ENCODE peak calls at places on chromosomes 3 and 15, in five cellular contexts. R is suprapubic skin, A is Peyer's patch, F is A549, W is H1. Y is an unnamed sample.

GRCh38 chr3:51940648-51941421 is 869 bp downstream of the RRP9 start:
- DNase-seq in R (no peak), A (no peak), F (no peak), W (no peak), Y (no peak)

GRCh38 chr15:67127334-67127664 is 61.9 kb downstream of the SMAD3 start:
- DNase-seq in R (no peak), A (no peak), F (peak), W (no peak), Y (no peak)

GRCh38 chr3:179606534-179607085 is 2.0 kb downstream of the NDUFB5 start:
- DNase-seq in R (no peak), A (no peak), F (no peak), W (no peak), Y (no peak)

GRCh38 chr3:144687862-144688261 is 716.2 kb downstream of the DIPK2A start:
- DNase-seq in R (no peak), A (no peak), F (peak), W (peak), Y (no peak)

GRCh38 chr3:48269592-48269991 is 28.7 kb downstream of the ZNF589 start:
- DNase-seq in R (no peak), A (no peak), F (no peak), W (no peak), Y (no peak)

GRCh38 chr3:95327478-95327877 is 1264.6 kb downstream of the NSUN3 start:
- DNase-seq in R (no peak), A (no peak), F (no peak), W (no peak), Y (no peak)

GRCh38 chr3:50264389-50264963 is 4.5 kb upstream of the SEMA3B start:
- DNase-seq in R (peak), A (no peak), F (peak), W (peak), Y (peak)

GRCh38 chr3:43055393-43055792 is 50.5 kb downstream of the POMGNT2 start:
- DNase-seq in R (no peak), A (no peak), F (no peak), W (no peak), Y (no peak)

GRCh38 chr3:40191850-40192448 is 117.6 kb upstream of the EIF1B start:
- DNase-seq in R (no peak), A (peak), F (peak), W (no peak), Y (no peak)

GRCh38 chr15:89130194-89130593 is 41.9 kb downstream of the ABHD2 start:
- DNase-seq in R (no peak), A (no peak), F (no peak), W (no peak), Y (no peak)

GRCh38 chr3:126851382-126851781 is 131.5 kb upstream of the PLXNA1 start:
- DNase-seq in R (no peak), A (no peak), F (no peak), W (no peak), Y (no peak)

GRCh38 chr3:132536442-132537153 is 60.5 kb upstream of the ACKR4 start:
- DNase-seq in R (no peak), A (no peak), F (no peak), W (no peak), Y (no peak)

GRCh38 chr3:150830094-150830681 is 67.2 kb upstream of the SIAH2 start:
- DNase-seq in R (no peak), A (no peak), F (peak), W (no peak), Y (no peak)

GRCh38 chr3:196047391-196048030 is 34.4 kb downstream of the TFRC start:
- DNase-seq in R (no peak), A (no peak), F (no peak), W (no peak), Y (no peak)

GRCh38 chr15:91919014-91919534 is 65.6 kb downstream of the SLCO3A1 start:
- DNase-seq in R (no peak), A (no peak), F (no peak), W (no peak), Y (no peak)

GRCh38 chr3:125186261-125186770 is 26.2 kb downstream of the SLC12A8 start:
- DNase-seq in R (no peak), A (no peak), F (no peak), W (no peak), Y (no peak)

GRCh38 chr3:111803123-111803593 is 55.9 kb upstream of the PHLDB2 start:
- DNase-seq in R (peak), A (peak), F (peak), W (no peak), Y (peak)

GRCh38 chr3:72123908-72124441 is 339.0 kb upstream of the PROK2 start:
- DNase-seq in R (peak), A (no peak), F (peak), W (no peak), Y (peak)

GRCh38 chr3:4466783-4467521 is at the start of gene SUMF1:
- DNase-seq in R (peak), A (peak), F (peak), W (peak), Y (peak)

GRCh38 chr3:185720326-185720725 is 104.5 kb downstream of the IGF2BP2 start:
- DNase-seq in R (no peak), A (no peak), F (no peak), W (no peak), Y (no peak)

GRCh38 chr3:185717121-185717520 is 107.7 kb downstream of the IGF2BP2 start:
- DNase-seq in R (no peak), A (no peak), F (no peak), W (no peak), Y (no peak)

GRCh38 chr3:185716436-185717090 is 108.3 kb downstream of the IGF2BP2 start:
- DNase-seq in R (no peak), A (no peak), F (no peak), W (no peak), Y (no peak)

GRCh38 chr3:185718736-185719456 is 105.9 kb downstream of the IGF2BP2 start:
- DNase-seq in R (no peak), A (no peak), F (no peak), W (no peak), Y (no peak)

DNA sequence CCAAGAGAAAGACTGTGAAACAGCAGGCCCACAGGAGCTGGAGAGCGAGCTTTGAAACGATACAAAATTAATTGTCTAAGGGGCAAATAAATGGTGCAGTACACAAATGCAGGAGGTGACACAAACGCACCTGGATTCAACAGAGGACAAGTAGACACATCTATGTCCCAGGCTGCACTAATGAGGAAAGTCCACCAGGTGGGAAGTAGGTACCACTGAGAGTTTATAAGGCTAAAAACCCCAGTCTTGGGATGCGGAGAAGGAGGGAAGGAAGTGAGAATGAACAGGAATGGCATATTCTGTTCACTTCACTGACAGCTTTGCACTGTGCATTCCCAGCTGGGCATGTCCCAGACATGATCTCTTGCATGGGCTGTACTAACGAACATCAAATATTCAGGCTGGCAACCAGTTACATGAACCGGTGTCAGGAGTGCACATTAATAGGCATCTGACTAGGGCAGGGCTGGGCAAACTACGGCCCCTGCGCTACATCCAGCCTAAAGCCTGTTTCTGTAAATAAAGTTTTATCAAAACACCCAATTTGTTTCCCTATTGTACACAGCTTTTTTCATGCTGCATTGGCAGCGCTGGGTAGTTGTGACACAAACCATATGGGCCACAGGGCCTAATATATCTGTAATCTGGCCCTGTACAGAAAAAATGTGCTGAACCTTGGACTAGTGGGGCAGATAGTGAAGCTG is 107.1 kb downstream of the IGF2BP2 start:
- DNase-seq in R (no peak), A (no peak), F (no peak), W (no peak), Y (no peak)
- H3K27ac ChIP-seq in R (no peak), A (no peak), F (no peak), W (no peak), Y (no peak)

DNA sequence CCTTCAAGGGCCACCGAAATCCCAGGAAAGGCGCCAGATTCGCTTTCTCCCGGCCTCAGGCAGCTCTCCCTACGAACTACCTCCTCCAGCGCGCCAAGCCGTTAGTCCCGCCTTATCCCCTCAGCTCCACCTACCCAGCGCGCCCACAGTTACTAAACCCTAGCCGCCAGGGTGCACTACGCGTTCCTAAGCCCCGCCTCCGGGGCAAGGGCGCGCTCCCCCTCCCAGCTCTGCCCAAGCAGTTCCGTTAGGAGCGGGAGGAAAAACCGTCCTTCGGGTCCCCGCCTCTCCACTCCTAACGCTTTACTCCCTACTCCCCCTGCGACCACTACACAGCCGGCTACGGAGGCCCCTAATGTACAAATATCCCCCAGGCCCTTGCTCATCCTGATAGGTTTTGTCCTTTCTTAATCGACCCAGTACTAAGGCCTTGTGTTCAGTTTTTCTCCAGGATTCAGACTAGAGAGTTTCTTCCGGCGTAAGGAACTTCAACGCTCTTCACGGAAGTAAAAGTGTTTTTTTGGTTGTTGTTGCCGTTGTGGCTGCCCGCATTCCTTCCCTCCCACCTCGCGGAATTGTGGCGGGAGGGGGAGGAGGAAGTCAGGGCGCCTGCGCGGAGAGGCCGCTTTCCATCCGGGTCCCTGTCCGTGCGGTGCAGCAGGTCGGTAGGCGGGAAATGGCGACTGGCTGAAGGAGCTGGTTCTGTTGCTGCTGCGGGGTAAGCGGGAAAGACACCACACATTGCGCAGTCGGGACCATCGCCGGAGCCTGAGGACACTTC is at the start of gene CTDSPL2:
- DNase-seq in R (peak), A (peak), F (peak), W (peak), Y (peak)
- TF ChIP-seq POLR2A in R (no peak), A (peak), F (peak), W (peak), Y (peak)

GRCh38 chr3:36843065-36844051 is 79.0 kb upstream of the DCLK3 start:
- DNase-seq in R (no peak), A (peak), F (peak), W (peak), Y (no peak)
- TF ChIP-seq CTCF in R (peak), A (no peak), F (peak), W (peak), Y (no peak)

GRCh38 chr15:52348056-52348745 is 52.6 kb upstream of the MYO5C start:
- DNase-seq in R (no peak), A (no peak), F (no peak), W (no peak), Y (no peak)

GRCh38 chr15:52349062-52349700 is 53.6 kb upstream of the MYO5C start:
- DNase-seq in R (no peak), A (no peak), F (peak), W (no peak), Y (no peak)

GRCh38 chr15:52350423-52350822 is 54.8 kb upstream of the MYO5C start:
- DNase-seq in R (no peak), A (no peak), F (peak), W (no peak), Y (no peak)

GRCh38 chr15:52351206-52351907 is 55.8 kb upstream of the MYO5C start:
- DNase-seq in R (no peak), A (no peak), F (no peak), W (no peak), Y (no peak)
- H3K27ac ChIP-seq in R (no peak), A (no peak), F (no peak), W (no peak), Y (no peak)

GRCh38 chr3:136351905-136352304 is 101.8 kb downstream of the PCCB start:
- DNase-seq in R (no peak), A (no peak), F (no peak), W (no peak), Y (no peak)
- TF ChIP-seq POLR2A in R (no peak), A (no peak), F (no peak), W (no peak), Y (no peak)

GRCh38 chr3:141421639-141422319 is 53.5 kb downstream of the ZBTB38 start:
- DNase-seq in R (no peak), A (no peak), F (peak), W (no peak), Y (no peak)
- TF ChIP-seq CTCF in R (no peak), A (no peak), F (peak), W (no peak), Y (no peak)

DNA sequence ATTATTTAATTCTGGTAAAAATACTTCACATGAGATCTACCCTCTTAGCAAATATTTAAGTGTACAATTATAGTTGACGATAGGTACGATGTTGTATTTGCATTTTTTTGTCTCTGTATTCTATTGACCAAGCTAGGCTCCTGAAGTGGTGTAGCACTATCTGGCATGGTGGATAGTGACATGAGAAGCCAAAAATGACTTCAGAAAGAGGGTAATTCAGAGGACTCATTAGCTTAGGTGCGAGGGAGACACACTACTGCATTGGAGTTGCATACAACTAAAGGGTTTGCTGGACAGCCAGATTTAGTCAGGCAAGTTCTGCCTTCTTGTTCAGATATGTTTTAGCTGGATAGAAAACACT is 50.6 kb downstream of the KBTBD8 start:
- DNase-seq in R (no peak), A (no peak), F (no peak), W (no peak), Y (no peak)
- H3K27ac ChIP-seq in R (no peak), A (peak), F (no peak), W (no peak), Y (no peak)

GRCh38 chr3:136817448-136817847 is 1.5 kb upstream of the SLC35G2 start:
- DNase-seq in R (no peak), A (no peak), F (no peak), W (no peak), Y (no peak)

GRCh38 chr3:136819784-136820640 is 1.1 kb downstream of the SLC35G2 start:
- DNase-seq in R (peak), A (peak), F (peak), W (no peak), Y (no peak)

GRCh38 chr3:136818851-136819783 is at the start of gene SLC35G2:
- DNase-seq in R (peak), A (peak), F (peak), W (no peak), Y (no peak)

GRCh38 chr3:136818191-136818850 is 605 bp upstream of the SLC35G2 start:
- DNase-seq in R (peak), A (peak), F (peak), W (no peak), Y (no peak)
- TF ChIP-seq POLR2A in R (no peak), A (no peak), F (peak), W (peak), Y (no peak)

Y was measured in breast epithelium.